ENCODE peak calls at places on chromosomes 3 and 15, in six cellular contexts. I is NT2/D1, M is anterior cingulate cortex, S is NCI-H187 treated with DMSO at 0.1 percent for 48 hours, W is mucosa of gallbladder, U is fibroblast of pulmonary artery. C is an unnamed sample.

GRCh38 chr3:50316657-50317242 is 5.8 kb downstream of the HYAL2 start:
- DNase-seq in I (no peak), M (no peak), S (no peak), W (peak), U (no peak), C (peak)

GRCh38 chr15:61099030-61099800 is 129.9 kb downstream of the RORA start:
- DNase-seq in I (no peak), M (no peak), S (no peak), W (no peak), U (no peak), C (no peak)

GRCh38 chr3:22960326-22960984 is 242.7 kb upstream of the UBE2E2 start:
- DNase-seq in I (no peak), M (no peak), S (no peak), W (peak), U (peak), C (no peak)

GRCh38 chr3:128036119-128036518 is 16.1 kb upstream of the SEC61A1 start:
- DNase-seq in I (no peak), M (no peak), S (no peak), W (no peak), U (no peak), C (no peak)

GRCh38 chr3:185313693-185314246 is 49.2 kb upstream of the MAP3K13 start:
- DNase-seq in I (no peak), M (no peak), S (no peak), W (no peak), U (no peak), C (no peak)

GRCh38 chr3:55264933-55265332 is 222.2 kb downstream of the WNT5A start:
- DNase-seq in I (no peak), M (no peak), S (no peak), W (no peak), U (no peak), C (no peak)

GRCh38 chr15:80850941-80851451 is 71.8 kb downstream of the CEMIP start:
- DNase-seq in I (no peak), M (no peak), S (no peak), W (peak), U (no peak), C (no peak)

GRCh38 chr3:14203521-14204079 is 25.0 kb downstream of the LSM3 start:
- DNase-seq in I (peak), M (peak), S (no peak), W (peak), U (peak), C (peak)

GRCh38 chr15:100716456-100717085 is 114.2 kb downstream of the ASB7 start:
- DNase-seq in I (no peak), M (no peak), S (no peak), W (no peak), U (no peak), C (no peak)

GRCh38 chr3:138078901-138079344 is 36.5 kb downstream of the DZIP1L start:
- DNase-seq in I (no peak), M (no peak), S (no peak), W (no peak), U (peak), C (no peak)

GRCh38 chr3:134232976-134233375 is 17.7 kb downstream of the RYK start:
- DNase-seq in I (no peak), M (no peak), S (no peak), W (no peak), U (no peak), C (no peak)

GRCh38 chr3:184145120-184145524 is 10.0 kb downstream of the EIF2B5 start:
- DNase-seq in I (no peak), M (no peak), S (no peak), W (peak), U (peak), C (peak)

GRCh38 chr15:89003865-89004725 is 84.2 kb upstream of the ABHD2 start:
- DNase-seq in I (no peak), M (no peak), S (no peak), W (no peak), U (peak), C (no peak)

C was measured in left colon.